ENCODE peak calls at places on chromosomes 1 and 21, in eight cellular contexts. R is right cardiac atrium; Q is CD8-positive, alpha-beta memory T cell; B is left ventricle myocardium inferior; P is substantia nigra; V is CD8-positive, alpha-beta T cell; J is aorta; W is esophagus squamous epithelium. H is an unnamed sample.
A peak's percentile ranks its signal among the peaks of the same experiment; 100 is the strongest.

GRCh38 chr1:194394676-194395075 is 1208.3 kb upstream of the B3GALT2 start:
- DNase-seq in Q (no peak), V (no peak), W (no peak), B (no peak), R (no peak), P (no peak), J (no peak), H (no peak)

GRCh38 chr21:26098758-26099157 is 71.8 kb downstream of the APP start:
- DNase-seq in V (no peak), J (no peak), B (no peak), W (no peak), Q (no peak), R (no peak), P (no peak), H (no peak)

GRCh38 chr1:48236716-48237470 is 14.4 kb downstream of the SLC5A9 start:
- DNase-seq in W (no peak), Q (no peak), R (no peak), V (no peak), B (no peak), J (no peak), P (no peak), H (no peak)

GRCh38 chr1:173429517-173430477 is 47.3 kb upstream of the PRDX6 start:
- DNase-seq in J (peak; percentile 94), Q (peak; percentile 38), R (peak; percentile 96), B (peak; percentile 88), W (peak; percentile 15), P (peak; percentile 4), V (peak; percentile 69), H (peak; percentile 49)

GRCh38 chr1:153928245-153928644 is 5.5 kb upstream of the GATAD2B start:
- DNase-seq in J (no peak), Q (no peak), V (no peak), R (no peak), W (no peak), P (no peak), B (no peak), H (no peak)

GRCh38 chr1:205041121-205041758 is 1.8 kb upstream of the CNTN2 start:
- DNase-seq in J (no peak), R (no peak), V (no peak), W (no peak), Q (no peak), B (no peak), P (no peak), H (no peak)

GRCh38 chr1:22053018-22053860 is 730 bp downstream of the CDC42 start:
- DNase-seq in V (peak; percentile 57), Q (peak; percentile 45), J (peak; percentile 89), B (peak; percentile 68), W (no peak), R (peak; percentile 74), P (peak; percentile 51), H (peak; percentile 39)

GRCh38 chr1:172991674-172992400 is 58.9 kb downstream of the TNFSF18 start:
- DNase-seq in J (no peak), V (no peak), W (no peak), B (no peak), Q (no peak), P (no peak), R (no peak), H (no peak)

GRCh38 chr1:18812540-18812939 is 46.9 kb downstream of the TAS1R2 start:
- DNase-seq in W (no peak), J (no peak), P (no peak), B (no peak), V (no peak), R (no peak), Q (no peak), H (no peak)

GRCh38 chr1:67626090-67626489 is 58.9 kb upstream of the GADD45A start:
- DNase-seq in J (no peak), V (no peak), Q (no peak), R (no peak), W (no peak), B (no peak), P (no peak), H (no peak)

GRCh38 chr21:46144464-46145070 is 10.8 kb downstream of the FTCD start:
- DNase-seq in B (no peak), W (no peak), Q (no peak), V (no peak), R (peak; percentile 11), P (no peak), J (no peak), H (no peak)

GRCh38 chr1:228341814-228342626 is 64.6 kb downstream of the TRIM11 start:
- DNase-seq in P (no peak), R (no peak), J (peak; percentile 55), V (no peak), Q (no peak), B (peak; percentile 9), W (no peak), H (peak; percentile 0)

GRCh38 chr1:196309386-196309785 is 298.9 kb downstream of the KCNT2 start:
- DNase-seq in R (no peak), Q (no peak), W (no peak), B (no peak), V (no peak), J (no peak), P (no peak), H (no peak)

GRCh38 chr1:33970148-33970825 is 106.4 kb downstream of the HMGB4 start:
- DNase-seq in B (no peak), Q (no peak), V (no peak), P (no peak), J (no peak), W (no peak), R (no peak), H (no peak)

GRCh38 chr1:231100393-231100792 is 60.3 kb upstream of the FAM89A start:
- DNase-seq in J (no peak), W (no peak), V (no peak), Q (no peak), P (no peak), R (no peak), B (no peak), H (no peak)

GRCh38 chr1:1759456-1760344 is 18.6 kb downstream of the NADK start:
- DNase-seq in Q (no peak), V (no peak), R (no peak), P (no peak), J (no peak), W (no peak), B (no peak), H (no peak)

GRCh38 chr1:212466437-212466836 is 33.7 kb downstream of the NENF start:
- DNase-seq in R (no peak), Q (no peak), J (peak; percentile 24), V (no peak), W (no peak), P (no peak), B (no peak), H (no peak)

GRCh38 chr1:23433122-23433521 is 8.6 kb upstream of the TCEA3 start:
- DNase-seq in B (no peak), Q (no peak), V (no peak), W (no peak), J (no peak), P (no peak), R (no peak), H (no peak)

GRCh38 chr1:28601696-28602095 is 9.6 kb downstream of the RAB42 start:
- DNase-seq in R (no peak), Q (no peak), V (no peak), P (no peak), B (no peak), J (no peak), W (no peak), H (no peak)

GRCh38 chr1:26278303-26278702 is 1.6 kb upstream of the SH3BGRL3 start:
- DNase-seq in Q (no peak), W (no peak), J (peak; percentile 92), P (no peak), V (no peak), B (peak; percentile 51), R (peak; percentile 88), H (no peak)

GRCh38 chr1:84698151-84698651 is 7.9 kb upstream of the SSX2IP start:
- DNase-seq in J (no peak), Q (no peak), B (no peak), R (no peak), P (no peak), V (no peak), W (no peak), H (no peak)

GRCh38 chr1:10438677-10439163 is 8.5 kb downstream of the CENPS start:
- DNase-seq in V (no peak), J (no peak), Q (no peak), W (no peak), P (no peak), R (no peak), B (no peak), H (no peak)

GRCh38 chr1:183570451-183570850 is 19.8 kb downstream of the NCF2 start:
- DNase-seq in V (no peak), P (no peak), J (no peak), W (no peak), B (no peak), Q (no peak), R (no peak), H (no peak)

GRCh38 chr1:34266127-34266951 is 89.6 kb downstream of the C1orf94 start:
- DNase-seq in Q (no peak), J (no peak), R (no peak), B (no peak), V (no peak), P (no peak), W (no peak), H (no peak)

GRCh38 chr1:112703706-112704105 is 3.2 kb downstream of the RHOC start:
- DNase-seq in R (no peak), P (no peak), Q (no peak), B (no peak), J (peak; percentile 37), V (no peak), W (no peak), H (no peak)
- H3K27ac ChIP-seq in R (peak overlapping the region; percentile 20), P (peak overlapping the region; percentile 76), Q (no peak overlapping the region), B (peak overlapping the region; percentile 99), J (no peak overlapping the region), V (no peak overlapping the region), W (peak overlapping the region; percentile 96), H (no peak overlapping the region)

DNA sequence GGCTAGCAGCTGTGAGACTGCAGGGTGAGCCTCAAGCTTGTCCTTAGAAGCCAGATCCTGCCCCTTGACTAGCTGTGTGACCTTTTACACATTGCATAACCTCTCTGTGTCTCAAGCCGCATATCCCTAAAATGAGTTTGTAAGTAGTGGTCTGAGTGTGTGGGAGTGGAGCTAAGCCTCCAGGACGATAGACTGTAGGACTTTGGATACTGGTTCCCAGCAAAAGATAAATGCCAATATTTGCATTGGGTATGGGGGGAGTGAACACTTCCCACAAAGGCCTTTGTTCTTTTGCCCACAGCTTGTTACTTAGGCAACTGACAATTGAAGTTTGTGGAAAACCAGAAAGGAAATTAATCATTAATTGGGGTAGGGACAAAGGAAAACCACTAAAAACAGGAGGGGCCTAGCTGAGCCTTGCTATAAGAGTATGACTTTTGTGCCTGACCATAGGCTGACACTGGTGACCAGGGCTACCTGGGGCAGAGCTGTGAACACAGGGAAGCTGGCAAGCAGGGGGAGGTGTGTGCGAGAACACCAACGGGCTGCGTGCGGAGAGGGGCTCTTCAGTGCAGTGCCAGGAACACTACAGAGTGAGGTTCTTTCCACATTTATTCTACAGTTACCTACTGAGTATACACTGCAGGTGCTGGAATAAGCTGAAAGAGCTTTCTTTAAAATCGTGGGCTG is 102.4 kb upstream of the ETV3 start:
- DNase-seq in P (no peak), B (no peak), J (no peak), V (no peak), W (no peak), R (no peak), Q (no peak), H (no peak)
- H3K27ac ChIP-seq in P (no peak overlapping the region), B (no peak overlapping the region), J (no peak overlapping the region), V (no peak overlapping the region), W (no peak overlapping the region), R (no peak overlapping the region), Q (no peak overlapping the region), H (no peak overlapping the region)

GRCh38 chr21:39461419-39461818 is 9.6 kb downstream of the SH3BGR start:
- DNase-seq in J (no peak), R (no peak), B (no peak), V (no peak), P (no peak), Q (no peak), W (no peak), H (no peak)
- H3K27ac ChIP-seq in J (no peak overlapping the region), R (no peak overlapping the region), B (no peak overlapping the region), V (no peak overlapping the region), P (no peak overlapping the region), Q (no peak overlapping the region), W (no peak overlapping the region), H (no peak overlapping the region)

GRCh38 chr1:8006037-8006963 is 19.8 kb downstream of the ERRFI1 start:
- DNase-seq in Q (no peak), W (no peak), B (no peak), J (no peak), V (no peak), P (no peak), R (no peak), H (no peak)
- H3K27ac ChIP-seq in Q (no peak overlapping the region), W (peak overlapping the region; percentile 95), B (peak overlapping the region; percentile 85), J (no peak overlapping the region), V (no peak overlapping the region), P (no peak overlapping the region), R (peak overlapping the region; percentile 96), H (no peak overlapping the region)

H was measured in CD4-positive, alpha-beta T cell.